ENCODE peak calls at places on chromosomes 1 and 21, in seven cellular contexts. I is thyroid gland, B is tibial artery, A is neural progenitor cell, H is psoas muscle, Q is body of pancreas, G is neuronal stem cell. S is an unnamed sample. For H3K36me3, the result is how much of the 10 kb centered on the place peaks cover.

GRCh38 chr1:240833057-240833456 is 221.1 kb upstream of the GREM2 start:
- DNase-seq in I (no peak), B (no peak), A (no peak), H (no peak), Q (no peak), G (no peak), S (no peak)

GRCh38 chr1:53256744-53257453 is 18.6 kb upstream of the MAGOH start:
- DNase-seq in I (no peak), B (no peak), A (no peak), H (no peak), Q (no peak), G (no peak), S (no peak)

GRCh38 chr1:112833806-112834205 is 118.7 kb upstream of the PPM1J start:
- DNase-seq in I (no peak), B (no peak), A (no peak), H (no peak), Q (no peak), G (no peak), S (no peak)

GRCh38 chr1:110291241-110292030 is 47.7 kb upstream of the RBM15 start:
- DNase-seq in I (no peak), B (no peak), A (no peak), H (no peak), Q (no peak), G (no peak), S (no peak)

GRCh38 chr1:43293896-43294760 is 6.7 kb upstream of the TIE1 start:
- DNase-seq in I (peak), B (no peak), A (peak), H (no peak), Q (no peak), G (no peak), S (no peak)

GRCh38 chr1:40715660-40716059 is 24.2 kb downstream of the NFYC start:
- DNase-seq in I (no peak), B (no peak), A (no peak), H (no peak), Q (no peak), G (no peak), S (no peak)

GRCh38 chr1:25774921-25775774 is 24.8 kb upstream of the SELENON start:
- DNase-seq in I (no peak), B (no peak), A (no peak), H (no peak), Q (no peak), G (no peak), S (peak)

GRCh38 chr21:46180778-46181391 is 3.4 kb downstream of the SPATC1L start:
- DNase-seq in I (no peak), B (no peak), A (no peak), H (no peak), Q (no peak), G (no peak), S (no peak)

GRCh38 chr1:71296551-71296950 is 215.7 kb upstream of the ZRANB2 start:
- DNase-seq in I (no peak), B (no peak), A (no peak), H (no peak), Q (no peak), G (no peak), S (no peak)

GRCh38 chr1:223142795-223143759 is at the start of gene TLR5:
- DNase-seq in I (peak), B (peak), A (peak), H (peak), Q (peak), G (peak), S (peak)

GRCh38 chr21:29064850-29065481 is 8.5 kb downstream of the CCT8 start:
- DNase-seq in I (no peak), B (no peak), A (no peak), H (no peak), Q (no peak), G (no peak), S (no peak)

GRCh38 chr1:167516404-167517388 is 1.6 kb downstream of the CD247 start:
- DNase-seq in I (no peak), B (no peak), A (no peak), H (no peak), Q (no peak), G (no peak), S (peak)

GRCh38 chr21:15853126-15853525 is 123.3 kb downstream of the USP25 start:
- DNase-seq in I (no peak), B (no peak), A (no peak), H (no peak), Q (no peak), G (no peak), S (no peak)

GRCh38 chr1:6460349-6461236 is 5.4 kb downstream of the TNFRSF25 start:
- DNase-seq in I (no peak), B (no peak), A (no peak), H (no peak), Q (no peak), G (no peak), S (no peak)

GRCh38 chr1:110746644-110747259 is 72.0 kb upstream of the KCNA3 start:
- DNase-seq in I (peak), B (no peak), A (peak), H (peak), Q (peak), G (peak), S (peak)

GRCh38 chr1:221543529-221544120 is 198.3 kb downstream of the DUSP10 start:
- DNase-seq in I (peak), B (no peak), A (peak), H (no peak), Q (no peak), G (no peak), S (peak)

GRCh38 chr21:38223893-38224540 is 32.8 kb upstream of the KCNJ15 start:
- DNase-seq in I (no peak), B (no peak), A (peak), H (no peak), Q (no peak), G (peak), S (no peak)

GRCh38 chr1:234398849-234399381 is 25.7 kb downstream of the COA6 start:
- DNase-seq in I (no peak), B (no peak), A (no peak), H (no peak), Q (no peak), G (no peak), S (no peak)

GRCh38 chr1:209646558-209646957 is 5.7 kb downstream of the LAMB3 start:
- DNase-seq in I (no peak), B (no peak), A (peak), H (no peak), Q (no peak), G (no peak), S (peak)

GRCh38 chr1:40662151-40662550 is 3.3 kb downstream of the RIMS3 start:
- DNase-seq in I (no peak), B (no peak), A (no peak), H (no peak), Q (no peak), G (no peak), S (no peak)

GRCh38 chr1:23591460-23592208 is 32.3 kb upstream of the ID3 start:
- DNase-seq in I (peak), B (no peak), A (no peak), H (peak), Q (peak), G (no peak), S (peak)

GRCh38 chr1:234582626-234583354 is 27.2 kb downstream of the IRF2BP2 start:
- DNase-seq in I (no peak), B (peak), A (no peak), H (peak), Q (no peak), G (no peak), S (no peak)

GRCh38 chr1:207056673-207057072 is 3.6 kb downstream of the PFKFB2 start:
- DNase-seq in I (no peak), B (no peak), A (no peak), H (no peak), Q (peak), G (no peak), S (no peak)

GRCh38 chr1:227886503-227886961 is 61.2 kb downstream of the WNT9A start:
- DNase-seq in I (no peak), B (peak), A (no peak), H (no peak), Q (no peak), G (no peak), S (no peak)

GRCh38 chr1:61670016-61670415 is 54.9 kb downstream of the TM2D1 start:
- DNase-seq in I (no peak), B (no peak), A (no peak), H (no peak), Q (no peak), G (no peak), S (no peak)

GRCh38 chr1:151638074-151638775 is 26.4 kb downstream of the SNX27 start:
- DNase-seq in I (no peak), B (no peak), A (no peak), H (no peak), Q (no peak), G (no peak), S (no peak)

GRCh38 chr1:70354332-70355110 is at the start of gene ANKRD13C:
- DNase-seq in I (peak), B (peak), A (peak), H (peak), Q (peak), G (peak), S (peak)

GRCh38 chr1:50742523-50742922 is 217.5 kb downstream of the FAF1 start:
- DNase-seq in I (no peak), B (no peak), A (no peak), H (no peak), Q (no peak), G (no peak), S (no peak)

GRCh38 chr1:164891615-164892014 is 332.6 kb downstream of the PBX1 start:
- DNase-seq in I (no peak), B (no peak), A (no peak), H (no peak), Q (no peak), G (no peak), S (no peak)

GRCh38 chr1:9248341-9249262 is 14.0 kb downstream of the H6PD start:
- DNase-seq in I (no peak), B (no peak), A (no peak), H (peak), Q (no peak), G (no peak), S (no peak)

GRCh38 chr1:219177940-219178339 is 4.3 kb downstream of the LYPLAL1 start:
- DNase-seq in I (no peak), B (no peak), A (no peak), H (no peak), Q (no peak), G (no peak), S (no peak)

GRCh38 chr1:219177363-219177762 is 3.7 kb downstream of the LYPLAL1 start:
- DNase-seq in I (no peak), B (no peak), A (no peak), H (no peak), Q (peak), G (no peak), S (no peak)

GRCh38 chr1:219174672-219175564 is 1.2 kb downstream of the LYPLAL1 start:
- DNase-seq in I (peak), B (peak), A (peak), H (no peak), Q (peak), G (peak), S (peak)

GRCh38 chr1:219173758-219174671 is at the start of gene LYPLAL1:
- DNase-seq in I (peak), B (peak), A (peak), H (peak), Q (peak), G (peak), S (peak)

DNA sequence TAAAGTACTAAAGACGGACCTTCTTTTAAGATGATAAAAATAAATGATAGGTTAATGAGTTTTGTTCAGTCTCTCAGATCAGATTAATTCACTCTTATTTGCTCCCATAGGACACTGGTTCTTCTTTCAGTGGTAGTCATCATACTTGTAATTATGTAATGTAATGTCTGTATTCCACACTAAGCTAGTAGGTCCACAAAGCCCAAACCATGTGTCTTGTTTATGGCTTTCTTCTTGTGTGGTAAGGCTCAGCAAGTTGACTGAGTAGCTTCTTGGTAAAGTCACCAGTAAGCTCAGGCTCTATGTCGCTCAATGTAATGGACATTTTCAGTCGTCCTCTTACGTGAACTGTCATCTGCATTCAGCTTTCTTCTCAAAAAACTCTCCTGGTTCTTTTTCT is 2.5 kb downstream of the LYPLAL1 start:
- DNase-seq in I (no peak), B (no peak), A (no peak), H (no peak), Q (no peak), G (no peak), S (no peak)
- H3K4me3 ChIP-seq in I (no peak), B (no peak), A (no peak), H (peak), Q (no peak), G (no peak), S (no peak)

DNA sequence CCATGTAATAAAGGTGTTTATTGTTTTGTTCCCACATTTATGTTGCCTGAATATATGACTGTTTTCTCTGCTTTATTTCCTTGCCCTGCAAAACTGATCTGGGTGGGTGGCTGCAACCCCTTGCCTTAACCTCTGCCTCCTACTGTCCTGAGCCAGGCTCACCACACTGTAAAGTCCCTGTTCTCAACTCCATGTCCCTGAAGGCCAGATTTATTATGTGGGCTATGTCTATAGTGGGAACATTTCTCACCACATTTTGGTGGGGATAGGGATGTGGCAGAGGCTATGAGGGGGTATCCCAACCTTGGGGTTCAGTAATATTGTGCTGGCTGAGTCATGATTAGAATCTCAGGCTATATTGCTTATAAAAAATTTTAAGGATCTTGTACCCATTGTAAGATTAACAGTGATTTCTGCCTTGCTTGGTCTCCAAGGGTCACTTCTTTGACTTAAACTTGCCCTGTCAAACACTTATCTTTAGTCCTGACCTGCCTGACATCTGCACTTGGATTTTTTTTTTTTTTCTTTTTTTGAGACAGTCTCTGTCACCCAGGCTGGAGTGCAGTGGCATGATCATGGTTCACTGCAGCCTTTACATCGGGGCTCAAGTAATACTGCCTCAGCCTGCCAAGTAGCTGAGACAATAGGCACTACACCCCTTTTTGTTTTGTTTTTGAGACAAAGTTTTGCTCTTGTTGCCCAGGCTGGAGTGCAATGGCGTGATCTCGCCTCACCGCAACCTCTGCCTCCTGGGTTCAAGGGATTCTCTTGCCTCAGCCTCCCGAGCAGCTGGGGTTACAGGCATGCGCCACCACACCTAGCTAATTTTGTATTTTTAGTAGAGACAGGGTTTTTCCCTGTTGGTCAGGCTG is 3.6 kb downstream of the RPS8 start:
- DNase-seq in I (no peak), B (no peak), A (no peak), H (no peak), Q (no peak), G (no peak), S (no peak)
- H3K27ac ChIP-seq in I (no peak), B (no peak), A (no peak), H (no peak), Q (no peak), G (no peak), S (no peak)

GRCh38 chr21:39681257-39681656 is 63.7 kb upstream of the IGSF5 start:
- DNase-seq in I (no peak), B (no peak), A (no peak), H (no peak), Q (no peak), G (no peak), S (no peak)

GRCh38 chr21:39681845-39682244 is 63.1 kb upstream of the IGSF5 start:
- DNase-seq in I (no peak), B (no peak), A (no peak), H (no peak), Q (no peak), G (no peak), S (no peak)

GRCh38 chr21:39676054-39676771 is 63.5 kb downstream of the B3GALT5 start:
- DNase-seq in I (peak), B (no peak), A (peak), H (no peak), Q (peak), G (no peak), S (peak)

GRCh38 chr21:39675595-39675994 is 62.9 kb downstream of the B3GALT5 start:
- DNase-seq in I (no peak), B (no peak), A (no peak), H (no peak), Q (no peak), G (no peak), S (no peak)

DNA sequence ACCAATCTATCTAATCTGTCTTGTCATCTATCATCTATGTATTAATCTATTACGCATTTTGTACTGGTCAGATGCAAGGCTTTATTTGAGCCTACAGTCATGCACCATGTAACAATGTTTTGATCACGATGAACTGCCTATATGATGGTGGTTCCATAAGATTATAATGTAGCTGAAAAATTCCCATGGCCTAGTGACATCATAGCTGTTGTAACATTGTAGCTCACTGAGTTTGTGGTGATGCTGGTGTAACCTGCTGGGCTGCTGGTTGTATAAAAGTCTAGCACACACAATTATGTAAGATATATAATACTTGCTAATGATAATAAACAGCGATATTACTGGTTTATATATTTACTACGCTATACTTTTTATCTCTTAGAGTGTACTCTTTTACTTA is 64.8 kb upstream of the IGSF5 start:
- DNase-seq in I (no peak), B (no peak), A (no peak), H (no peak), Q (no peak), G (no peak), S (no peak)
- H3K36me3 ChIP-seq in I (under half), B (under half), A (under half), H (under half), Q (under half), G (under half), S (under half)

DNA sequence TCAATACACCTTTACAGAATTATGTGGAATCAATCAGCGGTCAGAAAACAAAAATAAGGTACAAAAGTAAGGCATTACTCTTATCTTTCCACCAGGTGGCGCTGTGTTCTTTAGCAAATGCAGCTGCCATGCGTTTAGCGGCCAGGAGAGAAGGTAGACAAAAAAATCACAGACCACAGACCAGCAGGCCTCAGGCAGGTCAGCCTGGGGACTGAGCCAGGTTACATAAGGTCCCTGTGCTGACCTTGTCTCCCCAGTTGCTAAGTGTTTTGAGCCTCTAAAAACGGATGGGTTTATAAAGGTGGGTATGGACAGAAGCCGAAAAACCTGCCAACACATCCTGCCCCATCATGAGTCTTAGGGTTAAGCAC is 2.8 kb downstream of the RGS16 start:
- DNase-seq in I (peak), B (peak), A (peak), H (peak), Q (peak), G (peak), S (peak)
- H3K4me3 ChIP-seq in I (peak), B (no peak), A (no peak), H (peak), Q (no peak), G (no peak), S (peak)

GRCh38 chr1:203813581-203814341 is 18.3 kb downstream of the ZBED6 start:
- DNase-seq in I (no peak), B (no peak), A (no peak), H (no peak), Q (no peak), G (no peak), S (no peak)

GRCh38 chr1:203823306-203823705 is 27.9 kb downstream of the ZBED6 start:
- DNase-seq in I (no peak), B (no peak), A (no peak), H (no peak), Q (no peak), G (no peak), S (no peak)

DNA sequence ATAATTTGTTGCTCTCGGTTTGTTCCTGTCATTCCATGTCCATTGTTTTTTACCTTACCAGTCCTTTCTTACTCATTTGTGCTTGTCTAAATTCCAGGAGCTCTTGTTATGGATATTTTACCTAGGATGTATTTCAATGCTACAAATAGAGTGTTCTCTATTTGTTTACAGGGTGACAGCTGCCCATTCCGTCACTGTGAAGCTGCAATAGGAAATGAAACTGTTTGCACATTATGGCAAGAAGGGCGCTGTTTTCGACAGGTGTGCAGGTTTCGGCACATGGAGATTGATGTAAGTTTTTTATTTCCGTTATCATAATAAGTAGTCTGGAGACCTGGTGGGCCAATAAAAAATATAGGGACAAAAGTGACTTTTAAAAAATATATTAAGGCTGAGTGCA is 23.0 kb downstream of the ZBED6 start:
- DNase-seq in I (no peak), B (no peak), A (no peak), H (no peak), Q (no peak), G (no peak), S (no peak)
- H3K27ac ChIP-seq in I (no peak), B (no peak), A (no peak), H (no peak), Q (no peak), G (no peak), S (no peak)

GRCh38 chr1:224393331-224393730 is 36.7 kb downstream of the CNIH4 start:
- DNase-seq in I (no peak), B (no peak), A (no peak), H (no peak), Q (no peak), G (no peak), S (no peak)

GRCh38 chr1:224387943-224388342 is 31.3 kb downstream of the CNIH4 start:
- DNase-seq in I (no peak), B (no peak), A (no peak), H (no peak), Q (no peak), G (no peak), S (no peak)

GRCh38 chr1:224387302-224387912 is 30.7 kb downstream of the CNIH4 start:
- DNase-seq in I (no peak), B (no peak), A (no peak), H (no peak), Q (no peak), G (no peak), S (no peak)

GRCh38 chr1:224392411-224393249 is 36.0 kb downstream of the CNIH4 start:
- DNase-seq in I (no peak), B (no peak), A (no peak), H (no peak), Q (no peak), G (no peak), S (no peak)

GRCh38 chr1:224390517-224390916 is 33.8 kb downstream of the CNIH4 start:
- DNase-seq in I (no peak), B (no peak), A (no peak), H (no peak), Q (no peak), G (no peak), S (no peak)
- H3K36me3 ChIP-seq in I (half or more), B (half or more), A (under half), H (under half), Q (under half), G (under half), S (half or more)